ENCODE peak calls at places on chromosomes 11 and 22, in ten cellular contexts. D is AG09309; B is stimulated activated CD8-positive, alpha-beta memory T cell treated with anti-CD3 and anti-CD28 coated beads, Interleukin-4, amount 100 ng/mL, for 48 hours; K is NCI-H1105; H is T-helper 1 cell; A is M059J; Y is dermis blood vessel endothelial cell; J is endothelial cell; Z is activated T-cell treated with anti-CD3 and anti-CD28 coated beads, Interleukin-2, amount 50 U/mL, for 24 hours; P is mesendoderm. S is an unnamed sample.
A peak's percentile ranks its signal among the peaks of the same experiment; 100 is the strongest.

GRCh38 chr22:48944756-48945620 is 882.7 kb downstream of the BRD1 start:
- DNase-seq in D (no peak), J (no peak), A (no peak), B (peak; percentile 12), P (no peak), Z (peak; percentile 23), Y (no peak), H (no peak), K (no peak), S (no peak)

GRCh38 chr11:33772300-33772699 is 2.0 kb downstream of the FBXO3 start:
- DNase-seq in K (no peak), J (no peak), Y (no peak), P (peak; percentile 10), D (no peak), Z (no peak), B (no peak), H (no peak), A (peak; percentile 71), S (no peak)

GRCh38 chr22:18954333-18954732 is 18.2 kb upstream of the PRODH start:
- DNase-seq in H (peak; percentile 35), J (peak; percentile 86), Z (peak; percentile 78), D (no peak), P (peak; percentile 61), A (peak; percentile 43), Y (peak; percentile 72), K (peak; percentile 9), B (peak; percentile 79), S (no peak)

GRCh38 chr22:37918149-37918548 is 12.1 kb downstream of the MICALL1 start:
- DNase-seq in A (no peak), D (no peak), J (no peak), Z (no peak), H (no peak), Y (no peak), P (no peak), K (no peak), B (no peak), S (no peak)

GRCh38 chr11:69654001-69654659 is 13.2 kb downstream of the CCND1 start:
- DNase-seq in Z (no peak), Y (no peak), A (no peak), K (no peak), J (no peak), B (no peak), P (no peak), H (no peak), D (no peak), S (no peak)

GRCh38 chr22:37803195-37803635 is 4.5 kb upstream of the GCAT start:
- DNase-seq in H (no peak), J (peak; percentile 54), Y (no peak), Z (no peak), B (no peak), K (no peak), A (no peak), P (peak; percentile 65), D (no peak), S (no peak)

GRCh38 chr11:12331239-12331874 is 46.0 kb upstream of the PARVA start:
- DNase-seq in P (peak; percentile 91), A (peak; percentile 87), J (peak; percentile 81), H (peak; percentile 50), Y (peak; percentile 89), D (peak; percentile 63), B (peak; percentile 82), K (peak; percentile 96), Z (peak; percentile 73), S (peak; percentile 42)

GRCh38 chr11:68003846-68004550 is at the start of gene UNC93B1:
- DNase-seq in A (peak; percentile 85), H (peak; percentile 70), J (peak; percentile 70), B (peak; percentile 87), P (peak; percentile 86), Y (peak; percentile 79), D (no peak), K (peak; percentile 46), Z (peak; percentile 89), S (no peak)